ENCODE peak calls at places on chromosome 1, in five cellular contexts. One of them, this sample, is unnamed.

GRCh38 chr1:59520759-59521442 is 224.0 kb downstream of the FGGY start:
- DNase-seq in foreskin fibroblast: peak
- DNase-seq in keratinocyte: no peak
- DNase-seq in neural progenitor cell: no peak
- DNase-seq in heart right ventricle: no peak
- DNase-seq in this sample: no peak

GRCh38 chr1:230808268-230808872 is 60.0 kb downstream of the C1orf198 start:
- DNase-seq in foreskin fibroblast: peak
- DNase-seq in keratinocyte: no peak
- DNase-seq in neural progenitor cell: no peak
- DNase-seq in heart right ventricle: no peak
- DNase-seq in this sample: no peak

GRCh38 chr1:147849097-147849873 is 53.3 kb upstream of the GJA8 start:
- DNase-seq in foreskin fibroblast: peak
- DNase-seq in keratinocyte: no peak
- DNase-seq in neural progenitor cell: no peak
- DNase-seq in heart right ventricle: no peak
- DNase-seq in this sample: no peak

GRCh38 chr1:203265541-203265940 is 36.1 kb upstream of the CHIT1 start:
- DNase-seq in foreskin fibroblast: no peak
- DNase-seq in keratinocyte: no peak
- DNase-seq in neural progenitor cell: no peak
- DNase-seq in heart right ventricle: no peak
- DNase-seq in this sample: no peak

GRCh38 chr1:8182034-8182761 is 135.7 kb upstream of the SLC45A1 start:
- DNase-seq in foreskin fibroblast: peak
- DNase-seq in keratinocyte: no peak
- DNase-seq in neural progenitor cell: no peak
- DNase-seq in heart right ventricle: no peak
- DNase-seq in this sample: no peak

GRCh38 chr1:231973840-231974239 is 347.2 kb downstream of the DISC1 start:
- DNase-seq in foreskin fibroblast: no peak
- DNase-seq in keratinocyte: no peak
- DNase-seq in neural progenitor cell: no peak
- DNase-seq in heart right ventricle: no peak
- DNase-seq in this sample: no peak

GRCh38 chr1:179742291-179742690 is 800 bp upstream of the FAM163A start:
- DNase-seq in foreskin fibroblast: no peak
- DNase-seq in keratinocyte: no peak
- DNase-seq in neural progenitor cell: no peak
- DNase-seq in heart right ventricle: no peak
- DNase-seq in this sample: no peak

GRCh38 chr1:168980180-168980579 is 126.3 kb upstream of the ATP1B1 start:
- DNase-seq in foreskin fibroblast: no peak
- DNase-seq in keratinocyte: no peak
- DNase-seq in neural progenitor cell: no peak
- DNase-seq in heart right ventricle: no peak
- DNase-seq in this sample: no peak

GRCh38 chr1:2404142-2404889 is 8.0 kb downstream of the PEX10 start:
- DNase-seq in foreskin fibroblast: no peak
- DNase-seq in keratinocyte: no peak
- DNase-seq in neural progenitor cell: no peak
- DNase-seq in heart right ventricle: peak
- DNase-seq in this sample: no peak

GRCh38 chr1:2602311-2602835 is 15.8 kb downstream of the PRXL2B start:
- DNase-seq in foreskin fibroblast: no peak
- DNase-seq in keratinocyte: no peak
- DNase-seq in neural progenitor cell: no peak
- DNase-seq in heart right ventricle: no peak
- DNase-seq in this sample: no peak

GRCh38 chr1:196902344-196902743 is 14.5 kb downstream of the CFHR4 start:
- DNase-seq in foreskin fibroblast: no peak
- DNase-seq in keratinocyte: no peak
- DNase-seq in neural progenitor cell: no peak
- DNase-seq in heart right ventricle: no peak
- DNase-seq in this sample: no peak
- TF ChIP-seq CTCF in foreskin fibroblast: no peak
- TF ChIP-seq CTCF in keratinocyte: no peak
- TF ChIP-seq CTCF in neural progenitor cell: peak
- TF ChIP-seq CTCF in heart right ventricle: no peak
- TF ChIP-seq CTCF in this sample: no peak

DNA sequence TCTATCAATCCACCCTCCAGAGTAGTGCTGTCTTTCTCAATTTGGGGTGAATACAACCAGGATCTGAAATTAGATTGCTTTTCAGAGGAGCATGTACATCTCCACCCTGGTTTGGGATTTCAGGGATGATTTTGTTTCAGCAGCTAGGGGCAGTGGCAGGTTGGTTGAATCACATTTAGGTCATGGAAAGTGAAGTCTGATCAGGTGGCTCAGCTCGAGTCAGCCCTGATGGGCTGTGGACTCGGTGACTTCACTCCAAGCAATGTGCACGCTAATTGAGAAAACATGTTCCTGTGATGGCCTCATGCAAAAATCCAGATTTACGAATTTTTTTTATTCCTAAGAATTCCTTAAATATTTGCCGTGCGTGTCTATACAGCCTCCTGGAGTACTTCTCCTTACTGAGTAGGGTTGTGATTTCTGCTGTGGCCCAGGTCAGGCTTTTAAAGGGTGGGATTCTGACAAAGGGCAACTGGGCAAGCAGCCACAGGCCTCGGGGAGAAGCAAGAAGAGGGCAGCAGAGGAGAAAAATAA is 7.5 kb downstream of the NGF start:
- DNase-seq in foreskin fibroblast: peak
- DNase-seq in keratinocyte: peak
- DNase-seq in neural progenitor cell: no peak
- DNase-seq in heart right ventricle: no peak
- DNase-seq in this sample: peak
- H3K4me3 ChIP-seq in foreskin fibroblast: no peak
- H3K4me3 ChIP-seq in keratinocyte: no peak
- H3K4me3 ChIP-seq in neural progenitor cell: no peak
- H3K4me3 ChIP-seq in heart right ventricle: no peak
- H3K4me3 ChIP-seq in this sample: no peak

DNA sequence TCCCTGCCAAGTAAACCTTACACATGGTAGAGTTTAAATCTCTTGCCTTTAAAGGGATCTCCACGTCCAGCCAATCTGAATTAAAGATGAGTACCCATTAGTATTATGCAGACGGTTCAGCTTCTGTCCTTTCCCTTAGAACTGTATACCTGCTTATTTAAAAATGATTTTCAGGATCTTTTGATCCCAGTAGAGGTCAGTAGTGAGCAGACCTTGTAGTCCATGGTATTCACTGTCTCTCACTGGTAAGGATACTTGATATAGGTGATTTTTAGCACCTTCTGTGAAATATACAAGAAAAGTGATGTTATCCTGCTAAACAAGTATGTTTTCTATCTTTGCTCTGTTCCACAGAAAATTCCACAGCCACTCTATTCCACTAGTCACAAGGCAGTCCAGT is 1211.6 kb upstream of the ADGRL4 start:
- DNase-seq in foreskin fibroblast: peak
- DNase-seq in keratinocyte: no peak
- DNase-seq in neural progenitor cell: peak
- DNase-seq in heart right ventricle: no peak
- DNase-seq in this sample: no peak
- TF ChIP-seq CTCF in foreskin fibroblast: peak
- TF ChIP-seq CTCF in keratinocyte: peak
- TF ChIP-seq CTCF in neural progenitor cell: peak
- TF ChIP-seq CTCF in heart right ventricle: peak
- TF ChIP-seq CTCF in this sample: peak

DNA sequence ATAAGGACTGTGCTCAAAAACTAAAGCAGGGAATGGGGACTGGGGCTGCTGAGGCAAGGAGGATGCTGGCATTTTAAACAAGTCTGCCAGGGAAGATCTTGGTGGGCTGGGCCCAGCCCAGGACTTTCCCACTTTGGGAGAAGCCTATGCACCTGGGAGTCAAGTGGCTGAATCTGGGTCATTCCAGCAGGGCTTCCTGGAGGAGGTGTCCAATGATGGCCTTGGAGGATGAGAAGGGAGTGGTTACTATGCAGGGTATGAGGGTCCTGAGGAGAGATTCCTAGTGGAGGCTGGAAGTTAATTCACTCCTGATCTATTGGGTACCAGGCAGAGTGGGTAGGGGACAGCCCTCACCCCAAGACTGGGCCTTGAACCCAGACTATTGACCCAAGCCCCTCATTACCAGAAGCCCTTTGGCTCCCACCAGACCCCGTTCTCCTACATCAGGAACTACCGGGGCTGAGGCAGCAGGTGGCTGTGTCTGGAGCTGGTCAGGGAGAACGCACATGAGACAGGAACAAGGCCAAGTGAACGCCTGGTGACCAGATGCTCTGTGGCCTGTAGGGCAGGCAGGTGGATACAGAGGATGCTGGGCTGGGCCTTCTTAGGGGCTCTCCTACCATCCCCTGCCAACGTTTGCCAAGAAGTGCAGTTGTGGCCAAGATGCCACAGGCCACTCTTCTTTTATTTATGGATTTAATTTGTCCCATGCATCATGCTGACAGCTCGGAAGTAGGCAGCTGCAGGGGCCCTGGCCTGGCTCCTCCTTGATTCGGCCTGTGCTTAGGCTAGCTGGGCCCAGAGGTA is 18.3 kb upstream of the LRP8 start:
- DNase-seq in foreskin fibroblast: no peak
- DNase-seq in keratinocyte: no peak
- DNase-seq in neural progenitor cell: no peak
- DNase-seq in heart right ventricle: no peak
- DNase-seq in this sample: no peak
- H3K4me3 ChIP-seq in foreskin fibroblast: no peak
- H3K4me3 ChIP-seq in keratinocyte: no peak
- H3K4me3 ChIP-seq in neural progenitor cell: no peak
- H3K4me3 ChIP-seq in heart right ventricle: no peak
- H3K4me3 ChIP-seq in this sample: no peak

DNA sequence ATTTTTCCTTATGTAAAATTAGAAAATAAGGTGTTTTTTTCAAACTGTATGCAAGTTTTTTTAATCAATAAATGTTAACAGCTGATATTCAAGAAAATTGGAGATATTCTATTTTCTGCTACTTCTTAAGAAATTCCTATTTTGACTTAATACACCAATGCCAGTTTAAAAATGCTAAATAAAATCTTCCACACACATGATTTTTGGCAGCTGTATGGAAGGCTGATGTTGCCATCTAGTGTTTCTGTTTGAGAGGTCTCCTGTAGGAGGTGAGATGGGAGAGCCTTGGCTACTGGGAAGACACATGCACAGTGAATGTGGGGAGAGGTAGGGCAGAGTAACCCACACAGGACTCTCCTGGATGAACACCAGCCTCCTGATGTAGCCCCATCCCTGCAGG is 29.2 kb upstream of the OR2B11 start:
- DNase-seq in foreskin fibroblast: peak
- DNase-seq in keratinocyte: no peak
- DNase-seq in neural progenitor cell: peak
- DNase-seq in heart right ventricle: no peak
- DNase-seq in this sample: no peak
- TF ChIP-seq CTCF in foreskin fibroblast: peak
- TF ChIP-seq CTCF in keratinocyte: no peak
- TF ChIP-seq CTCF in neural progenitor cell: peak
- TF ChIP-seq CTCF in heart right ventricle: peak
- TF ChIP-seq CTCF in this sample: peak

GRCh38 chr1:160578175-160578693 is 1.1 kb downstream of the CD84 start:
- DNase-seq in foreskin fibroblast: no peak
- DNase-seq in keratinocyte: no peak
- DNase-seq in neural progenitor cell: no peak
- DNase-seq in heart right ventricle: no peak
- DNase-seq in this sample: no peak

GRCh38 chr1:160580208-160580812 is 1.0 kb upstream of the CD84 start:
- DNase-seq in foreskin fibroblast: no peak
- DNase-seq in keratinocyte: no peak
- DNase-seq in neural progenitor cell: no peak
- DNase-seq in heart right ventricle: no peak
- DNase-seq in this sample: no peak

GRCh38 chr1:160579216-160579701 is at the start of gene CD84:
- DNase-seq in foreskin fibroblast: no peak
- DNase-seq in keratinocyte: no peak
- DNase-seq in neural progenitor cell: no peak
- DNase-seq in heart right ventricle: no peak
- DNase-seq in this sample: no peak

GRCh38 chr1:160577661-160578060 is 1.6 kb downstream of the CD84 start:
- DNase-seq in foreskin fibroblast: no peak
- DNase-seq in keratinocyte: no peak
- DNase-seq in neural progenitor cell: no peak
- DNase-seq in heart right ventricle: no peak
- DNase-seq in this sample: no peak

GRCh38 chr1:160578694-160579191 is 553 bp downstream of the CD84 start:
- DNase-seq in foreskin fibroblast: no peak
- DNase-seq in keratinocyte: no peak
- DNase-seq in neural progenitor cell: no peak
- DNase-seq in heart right ventricle: no peak
- DNase-seq in this sample: no peak
- H3K4me3 ChIP-seq in foreskin fibroblast: no peak
- H3K4me3 ChIP-seq in keratinocyte: no peak
- H3K4me3 ChIP-seq in neural progenitor cell: no peak
- H3K4me3 ChIP-seq in heart right ventricle: peak
- H3K4me3 ChIP-seq in this sample: no peak

GRCh38 chr1:193339396-193339795 is 153.0 kb upstream of the B3GALT2 start:
- DNase-seq in foreskin fibroblast: no peak
- DNase-seq in keratinocyte: no peak
- DNase-seq in neural progenitor cell: no peak
- DNase-seq in heart right ventricle: no peak
- DNase-seq in this sample: no peak

GRCh38 chr1:193333166-193333565 is 146.8 kb upstream of the B3GALT2 start:
- DNase-seq in foreskin fibroblast: no peak
- DNase-seq in keratinocyte: no peak
- DNase-seq in neural progenitor cell: no peak
- DNase-seq in heart right ventricle: no peak
- DNase-seq in this sample: no peak

GRCh38 chr1:193342811-193343210 is 156.4 kb upstream of the B3GALT2 start:
- DNase-seq in foreskin fibroblast: no peak
- DNase-seq in keratinocyte: no peak
- DNase-seq in neural progenitor cell: no peak
- DNase-seq in heart right ventricle: no peak
- DNase-seq in this sample: no peak

GRCh38 chr1:193335797-193336428 is 149.5 kb upstream of the B3GALT2 start:
- DNase-seq in foreskin fibroblast: peak
- DNase-seq in keratinocyte: no peak
- DNase-seq in neural progenitor cell: no peak
- DNase-seq in heart right ventricle: no peak
- DNase-seq in this sample: peak

DNA sequence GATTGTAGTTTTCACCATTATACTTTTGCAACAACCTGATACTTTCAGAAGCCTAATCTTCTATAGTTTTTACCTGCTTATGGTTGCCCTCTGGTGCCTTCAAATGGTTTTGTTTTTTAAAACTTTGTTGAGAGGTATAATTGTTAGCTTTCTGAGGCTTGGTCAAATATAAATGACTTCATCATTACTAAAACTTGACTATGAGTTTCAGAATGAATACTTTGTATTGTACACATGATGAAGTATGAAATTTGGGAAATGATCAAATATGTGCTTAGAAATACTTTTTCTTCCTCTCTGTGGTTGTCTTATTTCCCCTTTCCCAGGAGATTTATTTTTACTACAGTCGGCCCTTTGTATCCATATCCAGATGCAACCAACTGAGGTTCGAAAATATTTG is 151.8 kb upstream of the B3GALT2 start:
- DNase-seq in foreskin fibroblast: peak
- DNase-seq in keratinocyte: no peak
- DNase-seq in neural progenitor cell: no peak
- DNase-seq in heart right ventricle: no peak
- DNase-seq in this sample: no peak
- TF ChIP-seq CTCF in foreskin fibroblast: peak
- TF ChIP-seq CTCF in keratinocyte: no peak
- TF ChIP-seq CTCF in neural progenitor cell: no peak
- TF ChIP-seq CTCF in heart right ventricle: peak
- TF ChIP-seq CTCF in this sample: peak

This sample was measured in BJ.